ENCODE peak calls at places on chromosomes 12 and 14, in four cellular contexts. L is A549, Q is hippocampal formation, B is NCI-H446. I is an unnamed sample.

GRCh38 chr14:104705340-104706047 is 16.1 kb downstream of the INF2 start:
- DNase-seq in Q (no peak), B (no peak), L (peak; percentile 56), I (no peak)

GRCh38 chr12:91004872-91005271 is at the start of gene EPYC:
- DNase-seq in Q (no peak), L (no peak), B (no peak), I (no peak)

GRCh38 chr14:94088516-94088915 is 7.4 kb downstream of the IFI27L1 start:
- DNase-seq in L (no peak), Q (no peak), B (no peak), I (no peak)

GRCh38 chr12:112010415-112011344 is 2.3 kb downstream of the TMEM116 start:
- DNase-seq in Q (no peak), B (no peak), L (no peak), I (no peak)

GRCh38 chr12:25518512-25518911 is 34.6 kb downstream of the LMNTD1 start:
- DNase-seq in L (no peak), Q (no peak), B (no peak), I (no peak)

GRCh38 chr12:24948816-24949722 is at the start of gene BCAT1:
- DNase-seq in L (peak; percentile 77), Q (peak; percentile 4), B (no peak), I (no peak)

GRCh38 chr12:42504049-42504448 is 85.5 kb downstream of the PRICKLE1 start:
- DNase-seq in L (no peak), B (no peak), Q (no peak), I (no peak)

GRCh38 chr14:40463886-40464285 is 1031.7 kb upstream of the FBXO33 start:
- DNase-seq in Q (no peak), L (no peak), B (no peak), I (no peak)

GRCh38 chr14:21367582-21368144 is 16.2 kb downstream of the SUPT16H start:
- DNase-seq in L (no peak), Q (no peak), B (no peak), I (no peak)

GRCh38 chr14:102777711-102778615 is 714 bp downstream of the TRAF3 start:
- DNase-seq in L (no peak), B (no peak), Q (no peak), I (no peak)